ENCODE peak calls at places on chromosomes 4 and X, in ten cellular contexts. I, J, N, U, G, Y, B, E, S and P are unnamed samples.

GRCh38 chr4:168784786-168785461 is 225.1 kb downstream of the CBR4 start:
- DNase-seq in I (no peak), J (no peak), N (no peak), U (no peak), G (no peak), Y (no peak), B (no peak), E (no peak), S (peak), P (no peak)

GRCh38 chr4:102263024-102263787 is 82.1 kb downstream of the SLC39A8 start:
- DNase-seq in I (peak), J (no peak), N (no peak), U (peak), G (no peak), Y (no peak), B (peak), E (no peak), S (peak), P (peak)

GRCh38 chrX:119479845-119480244 is 11.6 kb downstream of the SLC25A5 start:
- DNase-seq in I (no peak), J (no peak), N (no peak), U (no peak), G (no peak), Y (no peak), B (no peak), E (no peak), S (no peak), P (no peak)

GRCh38 chr4:139300431-139301142 is 718 bp upstream of the NAA15 start:
- DNase-seq in I (peak), J (no peak), N (peak), U (peak), G (no peak), Y (no peak), B (peak), E (no peak), S (peak), P (no peak)

GRCh38 chr4:52979821-52980590 is 117.9 kb downstream of the RASL11B start:
- DNase-seq in I (no peak), J (no peak), N (no peak), U (no peak), G (no peak), Y (no peak), B (no peak), E (no peak), S (no peak), P (no peak)

GRCh38 chr4:5976921-5977320 is 41.3 kb downstream of the C4orf50 start:
- DNase-seq in I (no peak), J (peak), N (no peak), U (no peak), G (no peak), Y (no peak), B (no peak), E (no peak), S (no peak), P (no peak)

GRCh38 chr4:4995103-4995761 is 24.0 kb downstream of the CYTL1 start:
- DNase-seq in I (peak), J (peak), N (peak), U (peak), G (peak), Y (peak), B (peak), E (no peak), S (peak), P (no peak)

GRCh38 chrX:9235722-9236121 is 201.8 kb upstream of the FAM9B start:
- DNase-seq in I (no peak), J (no peak), N (no peak), U (no peak), G (no peak), Y (no peak), B (no peak), E (no peak), S (no peak), P (no peak)

GRCh38 chr4:38177792-38178665 is 217.8 kb downstream of the PTTG2 start:
- DNase-seq in I (no peak), J (peak), N (no peak), U (peak), G (no peak), Y (no peak), B (peak), E (no peak), S (no peak), P (no peak)

GRCh38 chr4:187603093-187603395 is 392.5 kb upstream of the ZFP42 start:
- DNase-seq in I (peak), J (no peak), N (no peak), U (peak), G (peak), Y (no peak), B (peak), E (no peak), S (peak), P (no peak)

GRCh38 chr4:86497131-86497530 is 97.0 kb upstream of the PTPN13 start:
- DNase-seq in I (no peak), J (no peak), N (no peak), U (peak), G (no peak), Y (no peak), B (peak), E (no peak), S (peak), P (no peak)

GRCh38 chrX:56788229-56788628 is 59.2 kb downstream of the NBDY start:
- DNase-seq in I (no peak), J (no peak), N (no peak), U (no peak), G (no peak), Y (peak), B (no peak), E (no peak), S (no peak), P (no peak)

GRCh38 chr4:176300565-176300964 is 19.2 kb upstream of the SPCS3 start:
- DNase-seq in I (no peak), J (no peak), N (no peak), U (no peak), G (no peak), Y (no peak), B (no peak), E (no peak), S (no peak), P (no peak)

GRCh38 chr4:183011213-183011907 is 87.7 kb upstream of the WWC2 start:
- DNase-seq in I (no peak), J (no peak), N (no peak), U (peak), G (no peak), Y (no peak), B (no peak), E (no peak), S (peak), P (no peak)

GRCh38 chr4:16284050-16284449 is 57.8 kb upstream of the TAPT1 start:
- DNase-seq in I (no peak), J (no peak), N (no peak), U (no peak), G (no peak), Y (no peak), B (no peak), E (no peak), S (no peak), P (no peak)

DNA sequence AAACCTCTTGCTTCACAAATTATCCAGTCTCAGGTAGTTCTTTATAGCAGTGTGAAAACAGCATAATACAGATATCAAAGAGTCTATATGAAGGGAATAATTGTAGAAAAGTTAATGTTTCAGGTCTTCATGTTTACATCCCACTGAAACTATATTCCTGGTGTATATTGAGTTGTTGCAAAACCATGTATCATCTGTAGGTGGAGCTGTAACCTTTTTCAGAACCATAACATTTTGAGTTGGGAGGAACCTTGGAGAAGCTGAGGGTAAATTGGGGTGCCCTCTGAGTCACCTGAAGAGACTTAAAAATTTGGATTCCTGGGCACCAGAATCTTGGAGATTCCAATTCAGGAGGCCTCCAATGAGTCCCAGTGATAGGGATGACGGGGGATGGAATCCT is 51.9 kb upstream of the TAPT1 start:
- DNase-seq in I (no peak), J (no peak), N (no peak), U (no peak), G (no peak), Y (no peak), B (no peak), E (no peak), S (no peak), P (no peak)
- TF ChIP-seq CTCF in I (no peak), J (no peak), N (no peak), U (peak), G (peak), Y (no peak), B (peak), E (no peak), S (no peak), P (no peak)

DNA sequence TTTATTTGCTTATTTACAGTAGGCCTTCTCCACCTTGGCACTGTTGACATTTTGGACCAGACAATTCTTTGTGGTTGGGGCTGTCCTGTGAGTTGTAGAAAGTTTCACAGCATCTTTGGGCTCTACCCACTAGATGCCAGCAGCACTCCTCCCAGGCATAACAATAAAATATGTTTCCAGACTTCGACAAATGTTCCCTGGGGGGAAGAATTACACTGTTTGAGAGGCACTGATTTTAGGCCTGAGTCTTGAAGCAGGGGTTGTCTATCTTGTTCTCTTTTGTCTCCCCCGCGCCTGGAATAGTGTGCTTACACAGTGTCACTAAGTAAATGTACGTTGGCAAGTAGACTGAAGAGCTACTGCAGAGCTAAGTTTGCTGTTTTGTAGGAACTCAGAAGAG is 254.4 kb upstream of the BOD1L1 start:
- DNase-seq in I (no peak), J (no peak), N (no peak), U (peak), G (no peak), Y (no peak), B (peak), E (no peak), S (no peak), P (no peak)
- TF ChIP-seq CTCF in I (peak), J (peak), N (no peak), U (peak), G (peak), Y (no peak), B (peak), E (no peak), S (peak), P (no peak)

GRCh38 chrX:72715546-72715945 is 1.4 kb upstream of the PHKA1 start:
- DNase-seq in I (no peak), J (no peak), N (no peak), U (no peak), G (no peak), Y (no peak), B (no peak), E (no peak), S (no peak), P (no peak)

GRCh38 chrX:72713130-72713529 is 976 bp downstream of the PHKA1 start:
- DNase-seq in I (no peak), J (no peak), N (no peak), U (no peak), G (no peak), Y (no peak), B (peak), E (no peak), S (no peak), P (no peak)

GRCh38 chrX:72712094-72712755 is 1.9 kb downstream of the PHKA1 start:
- DNase-seq in I (peak), J (no peak), N (no peak), U (peak), G (no peak), Y (no peak), B (peak), E (no peak), S (peak), P (no peak)

GRCh38 chrX:72716766-72717165 is 2.7 kb upstream of the PHKA1 start:
- DNase-seq in I (no peak), J (no peak), N (no peak), U (no peak), G (no peak), Y (no peak), B (no peak), E (no peak), S (no peak), P (no peak)

GRCh38 chrX:72714471-72714916 is 388 bp upstream of the PHKA1 start:
- DNase-seq in I (peak), J (peak), N (no peak), U (peak), G (no peak), Y (peak), B (peak), E (no peak), S (peak), P (peak)
- TF ChIP-seq CTCF in I (no peak), J (no peak), N (no peak), U (no peak), G (no peak), Y (no peak), B (no peak), E (no peak), S (peak), P (no peak)

DNA sequence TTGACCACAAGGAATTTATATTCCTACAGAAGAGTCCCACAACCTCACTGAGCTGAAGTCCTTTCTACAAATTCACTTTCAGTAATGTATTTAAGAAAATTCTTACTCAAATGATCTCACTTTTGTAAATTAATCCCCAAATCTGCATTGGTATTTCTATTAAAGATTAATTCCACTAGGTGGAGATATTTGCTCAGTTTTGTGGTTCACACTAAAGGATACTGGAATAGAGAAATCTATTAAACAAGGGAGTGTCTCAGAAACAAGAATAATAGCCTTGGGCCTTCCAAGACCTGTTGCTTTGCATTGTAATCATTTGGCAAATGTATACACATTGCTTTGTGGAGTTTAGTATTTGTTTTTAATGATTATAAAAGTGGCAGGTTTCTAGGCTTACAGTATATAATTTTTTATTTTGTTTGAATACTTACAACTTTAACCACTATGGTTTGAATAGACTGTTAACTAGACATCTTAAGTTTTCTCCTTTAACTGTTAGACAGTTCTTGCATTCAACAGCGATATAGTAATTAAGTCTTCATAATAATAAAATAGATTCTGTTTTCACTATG is 25.9 kb downstream of the CFAP299 start:
- DNase-seq in I (no peak), J (no peak), N (no peak), U (peak), G (no peak), Y (no peak), B (peak), E (no peak), S (peak), P (no peak)
- TF ChIP-seq CTCF in I (peak), J (peak), N (peak), U (peak), G (no peak), Y (peak), B (peak), E (peak), S (peak), P (peak)

GRCh38 chrX:45952030-45952429 is 593.2 kb downstream of the ZNF674 start:
- DNase-seq in I (no peak), J (no peak), N (no peak), U (no peak), G (no peak), Y (no peak), B (no peak), E (no peak), S (no peak), P (no peak)
- TF ChIP-seq CTCF in I (peak), J (no peak), N (no peak), U (no peak), G (no peak), Y (no peak), B (no peak), E (no peak), S (no peak), P (no peak)

GRCh38 chrX:136200466-136200865 is 50.7 kb downstream of the MAP7D3 start:
- DNase-seq in I (no peak), J (no peak), N (no peak), U (no peak), G (no peak), Y (no peak), B (peak), E (no peak), S (peak), P (no peak)
- TF ChIP-seq CTCF in I (peak), J (peak), N (no peak), U (peak), G (peak), Y (peak), B (peak), E (no peak), S (peak), P (peak)

DNA sequence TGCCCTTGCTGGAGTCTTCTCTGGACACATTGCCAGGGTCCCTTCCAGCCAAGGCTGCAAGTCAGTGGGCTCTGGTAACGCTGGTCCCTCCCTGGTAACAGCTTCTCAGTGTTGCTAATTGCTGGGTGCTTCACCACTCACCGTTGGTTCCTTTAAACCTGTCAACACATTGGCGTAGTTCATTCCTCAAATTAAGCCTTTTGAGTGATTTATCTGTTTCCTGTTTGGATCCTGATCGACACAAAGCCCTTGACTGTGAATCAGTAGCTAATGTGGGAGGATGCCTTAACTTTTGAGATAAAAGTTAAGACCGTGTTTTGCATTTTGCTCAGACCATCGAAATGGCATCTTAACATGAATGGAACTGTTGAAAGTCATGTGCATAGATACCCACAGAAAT is 125.9 kb downstream of the AMELX start:
- DNase-seq in I (no peak), J (no peak), N (no peak), U (no peak), G (no peak), Y (no peak), B (no peak), E (no peak), S (no peak), P (no peak)
- TF ChIP-seq CTCF in I (no peak), J (no peak), N (no peak), U (no peak), G (no peak), Y (no peak), B (no peak), E (no peak), S (no peak), P (no peak)

GRCh38 chr4:76106442-76106841 is 31.9 kb downstream of the ART3 start:
- DNase-seq in I (no peak), J (no peak), N (no peak), U (no peak), G (no peak), Y (no peak), B (no peak), E (no peak), S (no peak), P (no peak)

GRCh38 chr4:76105652-76106051 is 31.1 kb downstream of the ART3 start:
- DNase-seq in I (no peak), J (no peak), N (no peak), U (no peak), G (no peak), Y (no peak), B (no peak), E (no peak), S (no peak), P (no peak)

DNA sequence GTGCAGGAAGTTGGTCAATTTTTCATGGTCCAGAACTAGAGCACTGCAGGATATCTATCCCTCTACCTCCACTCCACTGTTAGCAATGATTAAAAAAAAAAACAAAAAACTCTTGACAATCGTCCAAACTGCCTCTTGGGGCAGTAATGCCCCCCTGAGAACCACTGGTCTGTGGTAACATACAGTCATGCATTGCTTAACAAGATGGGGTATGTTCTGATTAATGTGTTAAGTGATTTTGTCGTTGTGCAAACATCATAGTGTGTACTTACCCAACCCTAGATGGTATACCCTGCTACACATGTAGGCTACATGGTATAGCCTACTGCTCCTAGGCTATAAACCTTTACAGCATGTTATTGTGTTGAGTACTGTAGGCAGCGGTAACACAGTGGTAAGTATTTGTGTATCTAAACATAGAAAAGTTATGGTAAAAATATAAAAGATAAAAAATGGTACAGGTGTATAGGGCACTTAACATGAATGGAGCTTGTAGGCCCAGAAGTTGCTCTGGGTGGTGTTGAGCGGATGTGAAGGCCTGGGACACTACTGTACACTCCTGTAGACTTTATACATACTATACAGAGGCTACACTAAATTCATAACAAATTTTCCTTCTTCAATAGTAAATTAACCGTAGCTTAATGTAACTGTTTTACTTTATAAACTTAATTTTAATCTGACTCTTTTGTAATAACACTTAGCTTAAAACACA is 34.1 kb downstream of the ART3 start:
- DNase-seq in I (no peak), J (no peak), N (no peak), U (peak), G (no peak), Y (no peak), B (peak), E (no peak), S (peak), P (no peak)
- TF ChIP-seq CTCF in I (peak), J (no peak), N (no peak), U (no peak), G (no peak), Y (no peak), B (no peak), E (no peak), S (no peak), P (no peak)

GRCh38 chr4:84158670-84159069 is 340.4 kb downstream of the NKX6-1 start:
- DNase-seq in I (no peak), J (no peak), N (no peak), U (no peak), G (no peak), Y (no peak), B (no peak), E (no peak), S (no peak), P (no peak)

DNA sequence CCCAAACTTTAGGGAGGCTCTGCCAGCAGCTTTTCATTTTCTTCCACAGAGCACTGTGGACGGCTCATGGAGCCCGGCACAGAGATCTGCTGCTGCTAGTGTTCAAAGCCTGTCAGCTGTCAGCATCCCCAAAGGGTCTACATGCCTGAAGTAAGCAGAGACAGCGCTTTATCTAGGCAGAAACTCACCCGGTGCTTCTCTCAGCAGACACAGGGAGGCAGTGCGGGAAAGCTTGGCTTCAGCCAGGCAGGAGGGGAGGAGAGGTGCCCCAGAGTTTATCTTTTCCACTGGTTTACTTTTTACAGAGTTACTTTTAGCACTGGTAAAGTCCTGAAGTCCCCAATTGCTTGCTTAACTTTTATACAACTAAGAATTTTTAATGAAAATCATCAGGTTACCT is 339.3 kb downstream of the NKX6-1 start:
- DNase-seq in I (peak), J (no peak), N (no peak), U (no peak), G (no peak), Y (no peak), B (no peak), E (no peak), S (peak), P (no peak)
- TF ChIP-seq CTCF in I (peak), J (no peak), N (no peak), U (no peak), G (no peak), Y (no peak), B (no peak), E (no peak), S (no peak), P (peak)